ENCODE peak calls at places on chromosomes 2 and 18, in six cellular contexts. S is lower leg skin, Z is heart left ventricle, F is transverse colon, L is ovary, P is adrenal gland. C is an unnamed sample.

GRCh38 chr2:111032721-111033532 is 87.8 kb upstream of the BCL2L11 start:
- DNase-seq in S (no peak), Z (no peak), F (peak; percentile 84), L (no peak), P (no peak), C (no peak)

GRCh38 chr2:105274046-105274445 is 32.5 kb downstream of the GPR45 start:
- DNase-seq in S (no peak), Z (no peak), F (no peak), L (no peak), P (peak; percentile 86), C (no peak)

GRCh38 chr2:226800941-226801784 is 1.5 kb upstream of the IRS1 start:
- DNase-seq in S (peak; percentile 46), Z (peak; percentile 88), F (peak; percentile 91), L (peak; percentile 92), P (peak; percentile 88), C (peak; percentile 85)

GRCh38 chr18:10249270-10249669 is 205.2 kb upstream of the APCDD1 start:
- DNase-seq in S (no peak), Z (no peak), F (no peak), L (no peak), P (no peak), C (peak; percentile 25)

GRCh38 chr2:190569994-190570755 is 35.7 kb upstream of the NEMP2 start:
- DNase-seq in S (no peak), Z (no peak), F (no peak), L (no peak), P (no peak), C (no peak)

GRCh38 chr2:189633392-189633811 is 27.9 kb upstream of the ASNSD1 start:
- DNase-seq in S (no peak), Z (no peak), F (no peak), L (no peak), P (peak; percentile 37), C (peak; percentile 78)

GRCh38 chr2:25877431-25878360 is 591 bp downstream of the ASXL2 start:
- DNase-seq in S (peak; percentile 21), Z (peak; percentile 62), F (peak; percentile 58), L (peak; percentile 58), P (peak; percentile 64), C (peak; percentile 88)

GRCh38 chr18:26768388-26768787 is 97.1 kb downstream of the AQP4 start:
- DNase-seq in S (no peak), Z (no peak), F (no peak), L (no peak), P (no peak), C (no peak)

GRCh38 chr2:144516417-144516980 is 3.4 kb downstream of the ZEB2 start:
- DNase-seq in S (no peak), Z (peak; percentile 70), F (no peak), L (peak; percentile 66), P (peak; percentile 25), C (peak; percentile 79)

GRCh38 chr18:3661121-3661520 is 211.1 kb downstream of the TGIF1 start:
- DNase-seq in S (peak; percentile 43), Z (no peak), F (no peak), L (no peak), P (peak; percentile 61), C (peak; percentile 79)

GRCh38 chr2:33510589-33510968 is 34.1 kb downstream of the RASGRP3 start:
- DNase-seq in S (no peak), Z (no peak), F (no peak), L (no peak), P (no peak), C (no peak)

GRCh38 chr2:164841719-164842623 is at the start of gene COBLL1:
- DNase-seq in S (peak; percentile 73), Z (peak; percentile 89), F (peak; percentile 89), L (peak; percentile 88), P (peak; percentile 78), C (peak; percentile 90)

GRCh38 chr18:57737661-57738060 is 65.5 kb downstream of the ATP8B1 start:
- DNase-seq in S (peak; percentile 83), Z (peak; percentile 68), F (peak; percentile 48), L (peak; percentile 36), P (peak; percentile 94), C (no peak)

GRCh38 chr2:146952691-146953090 is 892.1 kb upstream of the ACVR2A start:
- DNase-seq in S (no peak), Z (no peak), F (no peak), L (no peak), P (no peak), C (no peak)

GRCh38 chr18:69945220-69946114 is 2.2 kb downstream of the CD226 start:
- DNase-seq in S (no peak), Z (no peak), F (no peak), L (no peak), P (no peak), C (no peak)

GRCh38 chr18:69944434-69944833 is 3.2 kb downstream of the CD226 start:
- DNase-seq in S (no peak), Z (no peak), F (no peak), L (no peak), P (no peak), C (no peak)

GRCh38 chr18:69941183-69941582 is 6.5 kb downstream of the CD226 start:
- DNase-seq in S (no peak), Z (no peak), F (no peak), L (no peak), P (no peak), C (no peak)

GRCh38 chr18:69946608-69947155 is 991 bp downstream of the CD226 start:
- DNase-seq in S (no peak), Z (no peak), F (no peak), L (no peak), P (no peak), C (no peak)

DNA sequence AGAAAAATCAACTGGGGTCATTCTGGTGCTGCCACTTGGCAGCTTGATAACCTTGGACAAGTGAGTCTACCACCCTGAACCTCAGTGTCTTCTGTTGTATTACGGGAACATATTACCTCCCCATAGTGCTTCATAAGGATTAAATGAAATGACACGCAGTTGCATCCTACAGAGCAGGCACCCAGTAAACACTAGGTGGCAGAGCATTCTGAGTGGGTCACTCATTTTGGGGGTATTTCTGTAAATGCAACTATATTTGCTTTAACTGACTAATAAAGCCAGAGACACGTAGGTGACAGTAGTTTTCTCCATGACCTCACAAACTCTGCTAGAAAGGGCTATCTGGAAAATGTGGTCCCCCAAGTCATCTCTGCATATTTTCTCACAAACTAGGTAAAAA is 4.7 kb downstream of the CD226 start:
- DNase-seq in S (no peak), Z (no peak), F (no peak), L (no peak), P (no peak), C (no peak)
- TF ChIP-seq POLR2A in S (no peak), Z (no peak), F (no peak), L (no peak), P (no peak), C (no peak)

DNA sequence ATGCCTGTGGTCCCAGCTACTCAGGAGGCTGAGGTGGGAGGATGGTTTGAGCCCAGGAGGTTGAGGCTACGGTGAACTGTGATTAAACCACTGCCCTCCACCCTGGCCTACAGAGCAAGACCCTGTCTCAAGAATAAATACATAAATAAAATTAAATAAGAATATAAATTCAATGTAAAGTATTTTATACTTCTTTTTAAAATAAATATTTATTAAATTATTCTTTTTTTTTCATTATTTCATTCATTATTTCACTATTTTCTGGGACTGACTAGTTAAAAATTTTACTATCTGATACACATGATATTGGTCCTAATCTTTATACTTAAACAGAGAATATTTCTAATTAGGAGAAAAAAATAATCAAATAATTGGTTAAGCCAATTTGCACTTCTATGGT is 917.6 kb downstream of the ERBB4 start:
- DNase-seq in S (no peak), Z (no peak), F (no peak), L (no peak), P (no peak), C (no peak)
- TF ChIP-seq POLR2A in S (no peak), Z (no peak), F (no peak), L (no peak), P (no peak), C (no peak)

DNA sequence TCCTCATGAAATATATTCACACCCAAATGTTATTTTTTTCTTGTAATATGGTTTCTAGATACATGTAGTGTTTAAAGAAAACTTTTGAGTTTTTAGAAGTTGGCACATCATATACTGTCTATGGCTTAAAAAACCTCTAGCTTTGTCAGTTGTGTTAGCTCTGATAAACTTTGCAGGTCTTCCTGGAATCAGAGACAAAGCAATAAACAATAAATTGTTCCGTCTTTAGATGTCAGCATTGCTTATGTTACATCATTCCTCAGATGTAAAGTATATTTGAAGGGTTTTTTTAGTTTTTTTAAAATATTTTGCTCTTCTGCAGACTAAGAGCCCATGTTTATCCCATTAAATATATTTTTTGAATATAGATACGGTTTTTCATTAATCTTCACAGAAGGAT is 145.1 kb downstream of the GPD2 start:
- DNase-seq in S (no peak), Z (no peak), F (no peak), L (no peak), P (no peak), C (no peak)
- TF ChIP-seq POLR2A in S (no peak), Z (no peak), F (no peak), L (no peak), P (no peak), C (no peak)

GRCh38 chr2:152718909-152719645 is 657 bp downstream of the ARL6IP6 start:
- DNase-seq in S (peak; percentile 65), Z (no peak), F (peak; percentile 81), L (no peak), P (peak; percentile 46), C (peak; percentile 91)

GRCh38 chr2:152716805-152717241 is 438 bp downstream of the PRPF40A start:
- DNase-seq in S (peak; percentile 23), Z (no peak), F (peak; percentile 35), L (peak; percentile 41), P (peak; percentile 25), C (peak; percentile 76)

GRCh38 chr2:152718047-152718908 is at the start of gene ARL6IP6:
- DNase-seq in S (peak; percentile 94), Z (peak; percentile 96), F (peak; percentile 95), L (peak; percentile 93), P (peak; percentile 94), C (peak; percentile 96)

GRCh38 chr2:152715854-152716428 is 1.3 kb downstream of the PRPF40A start:
- DNase-seq in S (no peak), Z (no peak), F (no peak), L (no peak), P (no peak), C (peak; percentile 78)

GRCh38 chr2:152717242-152718046 is at the start of gene PRPF40A:
- DNase-seq in S (peak; percentile 99), Z (peak; percentile 100), F (peak; percentile 99), L (peak; percentile 99), P (peak; percentile 99), C (peak; percentile 99)
- TF ChIP-seq POLR2A in S (peak; percentile 2), Z (no peak), F (peak; percentile 94), L (peak; percentile 60), P (peak; percentile 58), C (peak; percentile 94)

GRCh38 chr2:64608867-64609228 is 44.9 kb downstream of the SERTAD2 start:
- DNase-seq in S (peak; percentile 41), Z (no peak), F (no peak), L (no peak), P (no peak), C (no peak)

GRCh38 chr2:64605991-64606494 is 47.7 kb downstream of the SERTAD2 start:
- DNase-seq in S (peak; percentile 39), Z (no peak), F (no peak), L (no peak), P (no peak), C (no peak)

GRCh38 chr2:64604929-64605550 is 48.7 kb downstream of the SERTAD2 start:
- DNase-seq in S (peak; percentile 28), Z (no peak), F (no peak), L (peak; percentile 73), P (peak; percentile 54), C (no peak)

GRCh38 chr2:64607381-64607780 is 46.3 kb downstream of the SERTAD2 start:
- DNase-seq in S (no peak), Z (no peak), F (no peak), L (no peak), P (no peak), C (no peak)

GRCh38 chr2:64606495-64607363 is 47.0 kb downstream of the SERTAD2 start:
- DNase-seq in S (peak; percentile 94), Z (peak; percentile 91), F (peak; percentile 88), L (peak; percentile 86), P (peak; percentile 76), C (peak; percentile 88)
- TF ChIP-seq POLR2A in S (no peak), Z (no peak), F (no peak), L (no peak), P (no peak), C (peak; percentile 70)